ENCODE peak calls at places on chromosomes 2 and 18, in nine cellular contexts. One of them, this sample, is unnamed.

GRCh38 chr2:47043142-47043890 is 111.8 kb downstream of the STPG4 start:
- DNase-seq in stimulated activated CD4-positive, alpha-beta T cell treated with anti-CD3 and anti-CD28 coated beads, Interleukin-4, amount 100 ng/mL, for 4 hours: no peak
- DNase-seq in HS-5: peak; percentile 93
- DNase-seq in effector CD4-positive, alpha-beta T cell: no peak
- DNase-seq in Calu3: peak; percentile 84
- DNase-seq in heart left ventricle: peak; percentile 73
- DNase-seq in adipocyte: peak; percentile 90
- DNase-seq in GM12891: no peak
- DNase-seq in NCI-H446: no peak
- DNase-seq in this sample: no peak

GRCh38 chr2:102826904-102827303 is 65.1 kb downstream of the TMEM182 start:
- DNase-seq in stimulated activated CD4-positive, alpha-beta T cell treated with anti-CD3 and anti-CD28 coated beads, Interleukin-4, amount 100 ng/mL, for 4 hours: no peak
- DNase-seq in HS-5: no peak
- DNase-seq in effector CD4-positive, alpha-beta T cell: no peak
- DNase-seq in Calu3: no peak
- DNase-seq in heart left ventricle: peak; percentile 67
- DNase-seq in adipocyte: peak; percentile 65
- DNase-seq in GM12891: no peak
- DNase-seq in NCI-H446: peak; percentile 81
- DNase-seq in this sample: no peak

GRCh38 chr18:12911025-12911927 is 27.2 kb upstream of the PTPN2 start:
- DNase-seq in stimulated activated CD4-positive, alpha-beta T cell treated with anti-CD3 and anti-CD28 coated beads, Interleukin-4, amount 100 ng/mL, for 4 hours: peak; percentile 52
- DNase-seq in HS-5: no peak
- DNase-seq in effector CD4-positive, alpha-beta T cell: peak; percentile 30
- DNase-seq in Calu3: no peak
- DNase-seq in heart left ventricle: peak; percentile 29
- DNase-seq in adipocyte: no peak
- DNase-seq in GM12891: peak; percentile 59
- DNase-seq in NCI-H446: no peak
- DNase-seq in this sample: no peak

GRCh38 chr18:13366977-13367892 is 148.7 kb downstream of the LDLRAD4 start:
- DNase-seq in stimulated activated CD4-positive, alpha-beta T cell treated with anti-CD3 and anti-CD28 coated beads, Interleukin-4, amount 100 ng/mL, for 4 hours: no peak
- DNase-seq in HS-5: no peak
- DNase-seq in effector CD4-positive, alpha-beta T cell: no peak
- DNase-seq in Calu3: no peak
- DNase-seq in heart left ventricle: no peak
- DNase-seq in adipocyte: no peak
- DNase-seq in GM12891: no peak
- DNase-seq in NCI-H446: no peak
- DNase-seq in this sample: no peak

GRCh38 chr2:168210898-168211570 is 36.4 kb downstream of the STK39 start:
- DNase-seq in stimulated activated CD4-positive, alpha-beta T cell treated with anti-CD3 and anti-CD28 coated beads, Interleukin-4, amount 100 ng/mL, for 4 hours: no peak
- DNase-seq in HS-5: peak; percentile 94
- DNase-seq in effector CD4-positive, alpha-beta T cell: no peak
- DNase-seq in Calu3: no peak
- DNase-seq in heart left ventricle: no peak
- DNase-seq in adipocyte: peak; percentile 77
- DNase-seq in GM12891: no peak
- DNase-seq in NCI-H446: no peak
- DNase-seq in this sample: no peak

GRCh38 chr18:8177330-8178016 is 431.8 kb upstream of the RAB12 start:
- DNase-seq in stimulated activated CD4-positive, alpha-beta T cell treated with anti-CD3 and anti-CD28 coated beads, Interleukin-4, amount 100 ng/mL, for 4 hours: no peak
- DNase-seq in HS-5: no peak
- DNase-seq in effector CD4-positive, alpha-beta T cell: no peak
- DNase-seq in Calu3: peak; percentile 6
- DNase-seq in heart left ventricle: no peak
- DNase-seq in adipocyte: peak; percentile 27
- DNase-seq in GM12891: no peak
- DNase-seq in NCI-H446: no peak
- DNase-seq in this sample: no peak

GRCh38 chr2:43134571-43134889 is 91.9 kb downstream of the ZFP36L2 start:
- DNase-seq in stimulated activated CD4-positive, alpha-beta T cell treated with anti-CD3 and anti-CD28 coated beads, Interleukin-4, amount 100 ng/mL, for 4 hours: no peak
- DNase-seq in HS-5: no peak
- DNase-seq in effector CD4-positive, alpha-beta T cell: no peak
- DNase-seq in Calu3: no peak
- DNase-seq in heart left ventricle: no peak
- DNase-seq in adipocyte: no peak
- DNase-seq in GM12891: no peak
- DNase-seq in NCI-H446: no peak
- DNase-seq in this sample: no peak

GRCh38 chr2:96103388-96103705 is 13.0 kb downstream of the ADRA2B start:
- DNase-seq in stimulated activated CD4-positive, alpha-beta T cell treated with anti-CD3 and anti-CD28 coated beads, Interleukin-4, amount 100 ng/mL, for 4 hours: no peak
- DNase-seq in HS-5: no peak
- DNase-seq in effector CD4-positive, alpha-beta T cell: peak; percentile 1
- DNase-seq in Calu3: no peak
- DNase-seq in heart left ventricle: peak; percentile 17
- DNase-seq in adipocyte: no peak
- DNase-seq in GM12891: no peak
- DNase-seq in NCI-H446: no peak
- DNase-seq in this sample: no peak

GRCh38 chr18:46060359-46060841 is 11.7 kb downstream of the PSTPIP2 start:
- DNase-seq in stimulated activated CD4-positive, alpha-beta T cell treated with anti-CD3 and anti-CD28 coated beads, Interleukin-4, amount 100 ng/mL, for 4 hours: no peak
- DNase-seq in HS-5: no peak
- DNase-seq in effector CD4-positive, alpha-beta T cell: no peak
- DNase-seq in Calu3: no peak
- DNase-seq in heart left ventricle: no peak
- DNase-seq in adipocyte: no peak
- DNase-seq in GM12891: no peak
- DNase-seq in NCI-H446: no peak
- DNase-seq in this sample: no peak

GRCh38 chr2:48305569-48305968 is 224.4 kb upstream of the STON1 start:
- DNase-seq in stimulated activated CD4-positive, alpha-beta T cell treated with anti-CD3 and anti-CD28 coated beads, Interleukin-4, amount 100 ng/mL, for 4 hours: no peak
- DNase-seq in HS-5: no peak
- DNase-seq in effector CD4-positive, alpha-beta T cell: no peak
- DNase-seq in Calu3: no peak
- DNase-seq in heart left ventricle: no peak
- DNase-seq in adipocyte: no peak
- DNase-seq in GM12891: no peak
- DNase-seq in NCI-H446: no peak
- DNase-seq in this sample: no peak

GRCh38 chr2:120509213-120509815 is 163.4 kb downstream of the INHBB start:
- DNase-seq in stimulated activated CD4-positive, alpha-beta T cell treated with anti-CD3 and anti-CD28 coated beads, Interleukin-4, amount 100 ng/mL, for 4 hours: no peak
- DNase-seq in HS-5: no peak
- DNase-seq in effector CD4-positive, alpha-beta T cell: no peak
- DNase-seq in Calu3: no peak
- DNase-seq in heart left ventricle: no peak
- DNase-seq in adipocyte: no peak
- DNase-seq in GM12891: no peak
- DNase-seq in NCI-H446: no peak
- DNase-seq in this sample: no peak

GRCh38 chr2:10489842-10490555 is 41.9 kb upstream of the ODC1 start:
- DNase-seq in stimulated activated CD4-positive, alpha-beta T cell treated with anti-CD3 and anti-CD28 coated beads, Interleukin-4, amount 100 ng/mL, for 4 hours: no peak
- DNase-seq in HS-5: no peak
- DNase-seq in effector CD4-positive, alpha-beta T cell: no peak
- DNase-seq in Calu3: no peak
- DNase-seq in heart left ventricle: no peak
- DNase-seq in adipocyte: no peak
- DNase-seq in GM12891: no peak
- DNase-seq in NCI-H446: no peak
- DNase-seq in this sample: no peak

GRCh38 chr2:98029718-98030222 is 34.0 kb upstream of the TMEM131 start:
- DNase-seq in stimulated activated CD4-positive, alpha-beta T cell treated with anti-CD3 and anti-CD28 coated beads, Interleukin-4, amount 100 ng/mL, for 4 hours: no peak
- DNase-seq in HS-5: no peak
- DNase-seq in effector CD4-positive, alpha-beta T cell: no peak
- DNase-seq in Calu3: no peak
- DNase-seq in heart left ventricle: no peak
- DNase-seq in adipocyte: no peak
- DNase-seq in GM12891: no peak
- DNase-seq in NCI-H446: no peak
- DNase-seq in this sample: no peak

GRCh38 chr2:27715318-27716165 is 51.9 kb downstream of the SLC4A1AP start:
- DNase-seq in stimulated activated CD4-positive, alpha-beta T cell treated with anti-CD3 and anti-CD28 coated beads, Interleukin-4, amount 100 ng/mL, for 4 hours: peak; percentile 29
- DNase-seq in HS-5: no peak
- DNase-seq in effector CD4-positive, alpha-beta T cell: no peak
- DNase-seq in Calu3: peak; percentile 49
- DNase-seq in heart left ventricle: peak; percentile 84
- DNase-seq in adipocyte: peak; percentile 78
- DNase-seq in GM12891: peak; percentile 52
- DNase-seq in NCI-H446: no peak
- DNase-seq in this sample: no peak

GRCh38 chr2:46329803-46330775 is 32.9 kb downstream of the EPAS1 start:
- DNase-seq in stimulated activated CD4-positive, alpha-beta T cell treated with anti-CD3 and anti-CD28 coated beads, Interleukin-4, amount 100 ng/mL, for 4 hours: no peak
- DNase-seq in HS-5: peak; percentile 82
- DNase-seq in effector CD4-positive, alpha-beta T cell: no peak
- DNase-seq in Calu3: peak; percentile 17
- DNase-seq in heart left ventricle: no peak
- DNase-seq in adipocyte: peak; percentile 95
- DNase-seq in GM12891: no peak
- DNase-seq in NCI-H446: no peak
- DNase-seq in this sample: no peak

GRCh38 chr18:36212301-36212977 is 25.1 kb downstream of the MOCOS start:
- DNase-seq in stimulated activated CD4-positive, alpha-beta T cell treated with anti-CD3 and anti-CD28 coated beads, Interleukin-4, amount 100 ng/mL, for 4 hours: no peak
- DNase-seq in HS-5: no peak
- DNase-seq in effector CD4-positive, alpha-beta T cell: no peak
- DNase-seq in Calu3: no peak
- DNase-seq in heart left ventricle: no peak
- DNase-seq in adipocyte: peak; percentile 6
- DNase-seq in GM12891: no peak
- DNase-seq in NCI-H446: no peak
- DNase-seq in this sample: no peak

GRCh38 chr2:133506962-133507361 is 61.3 kb downstream of the NCKAP5 start:
- DNase-seq in stimulated activated CD4-positive, alpha-beta T cell treated with anti-CD3 and anti-CD28 coated beads, Interleukin-4, amount 100 ng/mL, for 4 hours: no peak
- DNase-seq in HS-5: no peak
- DNase-seq in effector CD4-positive, alpha-beta T cell: no peak
- DNase-seq in Calu3: no peak
- DNase-seq in heart left ventricle: no peak
- DNase-seq in adipocyte: no peak
- DNase-seq in GM12891: no peak
- DNase-seq in NCI-H446: no peak
- DNase-seq in this sample: no peak

GRCh38 chr2:63056309-63057065 is 5.9 kb downstream of the OTX1 start:
- DNase-seq in stimulated activated CD4-positive, alpha-beta T cell treated with anti-CD3 and anti-CD28 coated beads, Interleukin-4, amount 100 ng/mL, for 4 hours: no peak
- DNase-seq in HS-5: no peak
- DNase-seq in effector CD4-positive, alpha-beta T cell: no peak
- DNase-seq in Calu3: no peak
- DNase-seq in heart left ventricle: peak; percentile 39
- DNase-seq in adipocyte: peak; percentile 27
- DNase-seq in GM12891: no peak
- DNase-seq in NCI-H446: no peak
- DNase-seq in this sample: no peak

GRCh38 chr2:236862961-236863728 is 222.5 kb upstream of the COPS8 start:
- DNase-seq in stimulated activated CD4-positive, alpha-beta T cell treated with anti-CD3 and anti-CD28 coated beads, Interleukin-4, amount 100 ng/mL, for 4 hours: no peak
- DNase-seq in HS-5: peak; percentile 90
- DNase-seq in effector CD4-positive, alpha-beta T cell: no peak
- DNase-seq in Calu3: no peak
- DNase-seq in heart left ventricle: no peak
- DNase-seq in adipocyte: peak; percentile 92
- DNase-seq in GM12891: peak; percentile 13
- DNase-seq in NCI-H446: no peak
- DNase-seq in this sample: no peak

GRCh38 chr2:206328979-206329378 is 54.5 kb downstream of the ZDBF2 start:
- DNase-seq in stimulated activated CD4-positive, alpha-beta T cell treated with anti-CD3 and anti-CD28 coated beads, Interleukin-4, amount 100 ng/mL, for 4 hours: no peak
- DNase-seq in HS-5: no peak
- DNase-seq in effector CD4-positive, alpha-beta T cell: no peak
- DNase-seq in Calu3: no peak
- DNase-seq in heart left ventricle: no peak
- DNase-seq in adipocyte: no peak
- DNase-seq in GM12891: no peak
- DNase-seq in NCI-H446: no peak
- DNase-seq in this sample: no peak

GRCh38 chr18:52216686-52217085 is 123.3 kb upstream of the DCC start:
- DNase-seq in stimulated activated CD4-positive, alpha-beta T cell treated with anti-CD3 and anti-CD28 coated beads, Interleukin-4, amount 100 ng/mL, for 4 hours: no peak
- DNase-seq in HS-5: no peak
- DNase-seq in effector CD4-positive, alpha-beta T cell: no peak
- DNase-seq in Calu3: no peak
- DNase-seq in heart left ventricle: no peak
- DNase-seq in adipocyte: no peak
- DNase-seq in GM12891: no peak
- DNase-seq in NCI-H446: no peak
- DNase-seq in this sample: no peak

GRCh38 chr2:68465081-68465916 is 1.8 kb downstream of the FBXO48 start:
- DNase-seq in stimulated activated CD4-positive, alpha-beta T cell treated with anti-CD3 and anti-CD28 coated beads, Interleukin-4, amount 100 ng/mL, for 4 hours: peak; percentile 43
- DNase-seq in HS-5: no peak
- DNase-seq in effector CD4-positive, alpha-beta T cell: peak; percentile 17
- DNase-seq in Calu3: no peak
- DNase-seq in heart left ventricle: no peak
- DNase-seq in adipocyte: no peak
- DNase-seq in GM12891: no peak
- DNase-seq in NCI-H446: no peak
- DNase-seq in this sample: no peak

GRCh38 chr2:9247786-9248185 is 41.2 kb downstream of the ASAP2 start:
- DNase-seq in stimulated activated CD4-positive, alpha-beta T cell treated with anti-CD3 and anti-CD28 coated beads, Interleukin-4, amount 100 ng/mL, for 4 hours: no peak
- DNase-seq in HS-5: no peak
- DNase-seq in effector CD4-positive, alpha-beta T cell: no peak
- DNase-seq in Calu3: no peak
- DNase-seq in heart left ventricle: no peak
- DNase-seq in adipocyte: no peak
- DNase-seq in GM12891: no peak
- DNase-seq in NCI-H446: no peak
- DNase-seq in this sample: no peak

GRCh38 chr2:25322313-25322712 is 19.4 kb downstream of the DNMT3A start:
- DNase-seq in stimulated activated CD4-positive, alpha-beta T cell treated with anti-CD3 and anti-CD28 coated beads, Interleukin-4, amount 100 ng/mL, for 4 hours: peak; percentile 61
- DNase-seq in HS-5: no peak
- DNase-seq in effector CD4-positive, alpha-beta T cell: no peak
- DNase-seq in Calu3: no peak
- DNase-seq in heart left ventricle: no peak
- DNase-seq in adipocyte: no peak
- DNase-seq in GM12891: no peak
- DNase-seq in NCI-H446: no peak
- DNase-seq in this sample: no peak

This sample was measured in hypothalamus.